ENCODE peak calls at places on chromosome 1, in eight cellular contexts. V is heart left ventricle, L is left ventricle myocardium inferior, R is gastrocnemius medialis, Y is left lung, S is lower leg skin, K is thoracic aorta, P is K562. W is an unnamed sample.
A peak's percentile ranks its signal among the peaks of the same experiment; 100 is the strongest.

GRCh38 chr1:94843846-94844245 is 23.7 kb downstream of the SLC44A3 start:
- DNase-seq in V (no peak), L (no peak), R (no peak), Y (no peak), S (no peak), K (no peak), P (no peak), W (no peak)

GRCh38 chr1:193458628-193459027 is 272.2 kb upstream of the B3GALT2 start:
- DNase-seq in V (no peak), L (no peak), R (no peak), Y (no peak), S (no peak), K (no peak), P (no peak), W (no peak)

GRCh38 chr1:205783904-205784303 is 8.6 kb upstream of the RAB29 start:
- DNase-seq in V (peak; percentile 51), L (no peak), R (peak; percentile 50), Y (no peak), S (no peak), K (peak; percentile 49), P (no peak), W (peak; percentile 66)

GRCh38 chr1:73998348-73998959 is 199.5 kb downstream of the LRRIQ3 start:
- DNase-seq in V (no peak), L (no peak), R (no peak), Y (no peak), S (no peak), K (no peak), P (no peak), W (no peak)

GRCh38 chr1:45802343-45803298 is 791 bp upstream of the MAST2 start:
- DNase-seq in V (peak; percentile 91), L (peak; percentile 68), R (peak; percentile 92), Y (peak; percentile 90), S (peak; percentile 84), K (peak; percentile 70), P (peak; percentile 89), W (peak; percentile 92)

GRCh38 chr1:158527190-158527815 is 26.9 kb downstream of the OR6Y1 start:
- DNase-seq in V (no peak), L (no peak), R (no peak), Y (no peak), S (no peak), K (no peak), P (no peak), W (no peak)

GRCh38 chr1:150243003-150243402 is 7.1 kb upstream of the ANP32E start:
- DNase-seq in V (no peak), L (no peak), R (no peak), Y (no peak), S (no peak), K (no peak), P (no peak), W (peak; percentile 30)

GRCh38 chr1:17946434-17946833 is 161.2 kb upstream of the IGSF21 start:
- DNase-seq in V (no peak), L (no peak), R (no peak), Y (no peak), S (no peak), K (no peak), P (no peak), W (no peak)

GRCh38 chr1:200134116-200134515 is 106.6 kb downstream of the NR5A2 start:
- DNase-seq in V (no peak), L (no peak), R (no peak), Y (no peak), S (no peak), K (no peak), P (no peak), W (no peak)

GRCh38 chr1:172764378-172764777 is 105.5 kb downstream of the FASLG start:
- DNase-seq in V (no peak), L (peak; percentile 16), R (no peak), Y (no peak), S (no peak), K (no peak), P (no peak), W (no peak)

GRCh38 chr1:68454534-68454933 is 4.8 kb upstream of the RPE65 start:
- DNase-seq in V (no peak), L (no peak), R (no peak), Y (no peak), S (no peak), K (no peak), P (no peak), W (no peak)

GRCh38 chr1:168116327-168116799 is 20.4 kb downstream of the GPR161 start:
- DNase-seq in V (no peak), L (no peak), R (no peak), Y (peak; percentile 51), S (no peak), K (no peak), P (no peak), W (no peak)

GRCh38 chr1:172654535-172654934 is 4.4 kb upstream of the FASLG start:
- DNase-seq in V (no peak), L (no peak), R (no peak), Y (no peak), S (no peak), K (no peak), P (no peak), W (no peak)

GRCh38 chr1:204647114-204647804 is 38.3 kb downstream of the LRRN2 start:
- DNase-seq in V (no peak), L (no peak), R (no peak), Y (no peak), S (no peak), K (no peak), P (peak; percentile 93), W (no peak)

GRCh38 chr1:204649756-204650155 is 35.8 kb downstream of the LRRN2 start:
- DNase-seq in V (no peak), L (no peak), R (no peak), Y (no peak), S (no peak), K (no peak), P (no peak), W (no peak)

GRCh38 chr1:204647805-204648153 is 37.8 kb downstream of the LRRN2 start:
- DNase-seq in V (no peak), L (no peak), R (no peak), Y (no peak), S (no peak), K (no peak), P (no peak), W (no peak)

GRCh38 chr1:204650911-204651570 is 34.5 kb downstream of the LRRN2 start:
- DNase-seq in V (no peak), L (no peak), R (no peak), Y (no peak), S (no peak), K (no peak), P (no peak), W (no peak)

DNA sequence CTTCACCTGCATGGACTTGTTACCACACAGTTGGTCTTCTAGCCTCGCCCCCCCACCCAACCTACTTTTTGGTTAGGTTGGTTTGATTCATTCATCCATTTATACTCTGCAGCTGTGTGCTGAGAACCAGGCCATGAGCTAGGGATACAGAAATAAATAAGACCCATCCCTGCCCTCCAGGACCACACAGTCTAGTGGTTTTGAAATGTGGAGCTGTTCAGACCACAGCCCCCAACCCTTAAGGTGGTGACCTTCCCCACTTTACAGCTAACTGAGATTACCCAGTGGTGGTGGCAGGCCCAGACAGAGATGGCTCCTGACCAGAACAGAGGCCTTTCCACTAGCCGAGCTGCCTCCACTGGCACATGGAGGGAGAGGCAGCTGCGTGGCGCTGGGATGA is 37.0 kb downstream of the LRRN2 start:
- DNase-seq in V (no peak), L (no peak), R (no peak), Y (no peak), S (no peak), K (no peak), P (no peak), W (no peak)
- TF ChIP-seq CTCF in V (no peak), L (no peak), R (no peak), Y (no peak), S (no peak), K (no peak), P (no peak), W (no peak)

DNA sequence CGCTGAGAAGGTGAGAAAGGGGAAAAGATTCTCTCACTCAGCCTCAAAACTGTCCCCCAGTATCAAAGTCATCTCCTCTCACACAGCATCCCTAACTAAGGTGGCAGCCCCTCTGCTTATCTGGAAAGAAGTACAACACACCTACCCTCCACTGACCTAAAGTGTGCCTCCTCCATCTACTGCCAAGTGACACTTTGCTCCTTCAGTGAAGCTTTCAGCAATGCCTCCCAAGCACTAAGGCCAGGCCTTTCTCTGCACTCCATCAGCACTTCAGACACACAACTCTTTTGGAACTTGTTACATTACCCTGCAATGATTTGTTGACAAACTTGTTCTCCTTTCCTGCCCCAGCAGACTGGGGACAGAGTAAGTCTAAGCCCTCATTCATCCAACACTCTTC is 1.4 kb downstream of the SH3BP5L start:
- DNase-seq in V (no peak), L (no peak), R (no peak), Y (no peak), S (no peak), K (no peak), P (no peak), W (no peak)
- H3K4me3 ChIP-seq in V (peak overlapping the region; percentile 69), L (peak overlapping the region; percentile 92), R (peak overlapping the region; percentile 93), Y (peak overlapping the region; percentile 59), S (no peak overlapping the region), K (peak overlapping the region; percentile 88), P (no peak overlapping the region), W (no peak overlapping the region)

GRCh38 chr1:41296476-41296875 is 54.4 kb upstream of the SCMH1 start:
- DNase-seq in V (no peak), L (no peak), R (no peak), Y (no peak), S (no peak), K (no peak), P (no peak), W (peak; percentile 38)
- TF ChIP-seq CTCF in V (no peak), L (no peak), R (no peak), Y (no peak), S (no peak), K (no peak), P (no peak), W (no peak)

GRCh38 chr1:6420594-6421042 is 899 bp upstream of the HES2 start:
- DNase-seq in V (no peak), L (no peak), R (no peak), Y (no peak), S (no peak), K (no peak), P (peak; percentile 77), W (no peak)

GRCh38 chr1:6419803-6420593 is at the start of gene HES2:
- DNase-seq in V (no peak), L (no peak), R (no peak), Y (peak; percentile 47), S (no peak), K (no peak), P (peak; percentile 81), W (no peak)

GRCh38 chr1:6418668-6419396 is 887 bp downstream of the HES2 start:
- DNase-seq in V (no peak), L (no peak), R (no peak), Y (no peak), S (no peak), K (no peak), P (no peak), W (no peak)

GRCh38 chr1:6417961-6418667 is 1.6 kb downstream of the HES2 start:
- DNase-seq in V (no peak), L (no peak), R (no peak), Y (no peak), S (no peak), K (no peak), P (no peak), W (no peak)

DNA sequence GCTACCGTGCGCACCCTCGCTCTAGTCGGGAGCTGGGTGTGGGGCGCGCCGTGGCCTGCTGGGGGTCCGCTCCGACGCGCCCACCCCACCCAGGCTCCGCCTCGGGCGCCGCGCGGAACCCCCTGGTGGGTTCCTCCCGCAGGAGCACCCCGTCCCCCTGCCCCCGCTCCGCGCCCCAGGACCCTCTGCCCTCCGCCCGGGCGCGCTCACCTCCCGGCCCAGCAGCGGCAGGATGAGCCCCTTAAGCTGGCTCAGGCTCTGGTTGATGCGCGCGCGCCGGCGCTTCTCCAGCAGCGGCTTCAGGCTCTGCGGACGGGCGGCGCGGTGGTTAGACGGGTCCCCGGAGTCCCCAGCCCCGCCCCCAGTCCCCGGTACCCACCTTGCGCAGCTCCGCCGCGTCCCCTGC is 319 bp downstream of the HES2 start:
- DNase-seq in V (no peak), L (no peak), R (no peak), Y (no peak), S (no peak), K (no peak), P (no peak), W (no peak)
- H3K4me3 ChIP-seq in V (peak overlapping the region; percentile 43), L (peak overlapping the region; percentile 58), R (peak overlapping the region; percentile 37), Y (peak overlapping the region; percentile 37), S (peak overlapping the region; percentile 27), K (peak overlapping the region; percentile 67), P (peak overlapping the region; percentile 15), W (peak overlapping the region; percentile 15)